ENCODE peak calls at places on chromosomes 13 and 19, in ten cellular contexts. M, P, I, X, T, W, Y, F, O and L are unnamed samples.

GRCh38 chr13:33751151-33751550 is 66.8 kb upstream of the RFC3 start:
- DNase-seq in M (no peak), P (no peak), I (no peak), X (peak; percentile 9), T (peak; percentile 64), W (peak; percentile 10), Y (no peak), F (peak; percentile 11), O (no peak), L (no peak)

GRCh38 chr13:45778897-45779296 is 72.7 kb downstream of the SIAH3 start:
- DNase-seq in M (no peak), P (no peak), I (no peak), X (no peak), T (no peak), W (no peak), Y (no peak), F (no peak), O (no peak), L (no peak)

GRCh38 chr19:38247126-38247525 is 9.0 kb downstream of the PPP1R14A start:
- DNase-seq in M (no peak), P (no peak), I (no peak), X (no peak), T (no peak), W (no peak), Y (no peak), F (no peak), O (no peak), L (no peak)

GRCh38 chr19:1027020-1027952 is 878 bp downstream of the CNN2 start:
- DNase-seq in M (no peak), P (no peak), I (no peak), X (no peak), T (no peak), W (peak; percentile 36), Y (no peak), F (peak; percentile 31), O (no peak), L (no peak)

GRCh38 chr19:13238891-13239534 is 88.8 kb downstream of the IER2 start:
- DNase-seq in M (no peak), P (no peak), I (no peak), X (no peak), T (no peak), W (no peak), Y (no peak), F (no peak), O (no peak), L (no peak)

GRCh38 chr13:22915442-22916082 is 265.2 kb upstream of the SGCG start:
- DNase-seq in M (no peak), P (no peak), I (peak; percentile 3), X (no peak), T (peak; percentile 41), W (peak; percentile 57), Y (peak; percentile 84), F (peak; percentile 3), O (no peak), L (peak; percentile 88)

GRCh38 chr13:93714171-93714570 is 487.6 kb downstream of the GPC6 start:
- DNase-seq in M (no peak), P (no peak), I (no peak), X (no peak), T (no peak), W (peak; percentile 79), Y (no peak), F (peak; percentile 50), O (no peak), L (no peak)

GRCh38 chr13:34410653-34411052 is 531.4 kb upstream of the NBEA start:
- DNase-seq in M (no peak), P (no peak), I (no peak), X (no peak), T (no peak), W (no peak), Y (no peak), F (no peak), O (no peak), L (no peak)

GRCh38 chr19:38068851-38069250 is 155.2 kb downstream of the DPF1 start:
- DNase-seq in M (no peak), P (no peak), I (no peak), X (no peak), T (no peak), W (no peak), Y (no peak), F (no peak), O (no peak), L (no peak)

GRCh38 chr19:42201489-42202289 is 15.8 kb downstream of the DEDD2 start:
- DNase-seq in M (no peak), P (no peak), I (no peak), X (no peak), T (no peak), W (peak; percentile 24), Y (no peak), F (no peak), O (no peak), L (no peak)

GRCh38 chr19:14114854-14115253 is 2.7 kb downstream of the PRKACA start:
- DNase-seq in M (peak; percentile 47), P (peak; percentile 72), I (peak; percentile 43), X (no peak), T (no peak), W (no peak), Y (peak; percentile 77), F (no peak), O (peak; percentile 51), L (peak; percentile 67)

GRCh38 chr13:59409651-59410200 is 754.0 kb downstream of the DIAPH3 start:
- DNase-seq in M (no peak), P (no peak), I (no peak), X (no peak), T (no peak), W (no peak), Y (peak; percentile 86), F (no peak), O (no peak), L (peak; percentile 64)

GRCh38 chr19:29680447-29680846 is 15.2 kb downstream of the PLEKHF1 start:
- DNase-seq in M (peak; percentile 75), P (peak; percentile 66), I (no peak), X (no peak), T (peak; percentile 37), W (no peak), Y (no peak), F (no peak), O (no peak), L (no peak)

GRCh38 chr13:97574926-97575325 is 141.0 kb downstream of the RAP2A start:
- DNase-seq in M (no peak), P (no peak), I (no peak), X (no peak), T (peak; percentile 5), W (peak; percentile 50), Y (peak; percentile 78), F (peak; percentile 3), O (peak; percentile 9), L (peak; percentile 72)

GRCh38 chr13:68064371-68064770 is 834.2 kb upstream of the PCDH9 start:
- DNase-seq in M (no peak), P (no peak), I (no peak), X (no peak), T (no peak), W (no peak), Y (no peak), F (no peak), O (no peak), L (no peak)

GRCh38 chr13:42485272-42485671 is 88.7 kb upstream of the TNFSF11 start:
- DNase-seq in M (no peak), P (no peak), I (no peak), X (no peak), T (no peak), W (no peak), Y (no peak), F (peak; percentile 54), O (no peak), L (no peak)

GRCh38 chr13:24680258-24680920 is at the start of gene ATP12A:
- DNase-seq in M (peak; percentile 52), P (peak; percentile 49), I (peak; percentile 12), X (no peak), T (no peak), W (no peak), Y (peak; percentile 92), F (peak; percentile 45), O (no peak), L (peak; percentile 84)

GRCh38 chr19:447816-448546 is 12.9 kb downstream of the SHC2 start:
- DNase-seq in M (no peak), P (no peak), I (no peak), X (no peak), T (no peak), W (no peak), Y (no peak), F (no peak), O (peak; percentile 28), L (no peak)

GRCh38 chr19:18098891-18099622 is 1.5 kb downstream of the MAST3 start:
- DNase-seq in M (peak; percentile 37), P (no peak), I (no peak), X (no peak), T (no peak), W (no peak), Y (peak; percentile 58), F (no peak), O (no peak), L (no peak)

GRCh38 chr19:18029617-18030338 is 21.8 kb downstream of the ARRDC2 start:
- DNase-seq in M (no peak), P (peak; percentile 77), I (no peak), X (no peak), T (peak; percentile 50), W (peak; percentile 93), Y (no peak), F (peak; percentile 37), O (no peak), L (no peak)

GRCh38 chr19:55526216-55527196 is 10.4 kb downstream of the SBK2 start:
- DNase-seq in M (no peak), P (no peak), I (no peak), X (no peak), T (peak; percentile 57), W (peak; percentile 94), Y (peak; percentile 40), F (no peak), O (peak; percentile 72), L (no peak)

GRCh38 chr19:40701758-40702157 is 11.3 kb upstream of the NUMBL start:
- DNase-seq in M (no peak), P (no peak), I (no peak), X (no peak), T (no peak), W (no peak), Y (no peak), F (no peak), O (no peak), L (no peak)

GRCh38 chr13:30881191-30881651 is 24.9 kb upstream of the MEDAG start:
- DNase-seq in M (no peak), P (no peak), I (no peak), X (no peak), T (no peak), W (no peak), Y (no peak), F (no peak), O (no peak), L (no peak)

GRCh38 chr19:28823338-28823961 is 389.5 kb downstream of the UQCRFS1 start:
- DNase-seq in M (no peak), P (no peak), I (no peak), X (no peak), T (no peak), W (no peak), Y (peak; percentile 11), F (peak; percentile 17), O (no peak), L (peak; percentile 44)